ENCODE peak calls at places on chromosomes 7 and 10, in four cellular contexts. V, B, U and H are unnamed samples.
A peak's percentile ranks its signal among the peaks of the same experiment; 100 is the strongest.

GRCh38 chr10:98367626-98368451 is 47.1 kb downstream of the PYROXD2 start:
- DNase-seq in V (no peak), B (no peak), U (no peak), H (no peak)

GRCh38 chr7:12771378-12771877 is 84.0 kb downstream of the ARL4A start:
- DNase-seq in V (no peak), B (no peak), U (no peak), H (peak; percentile 60)

GRCh38 chr10:85168287-85168686 is 839.9 kb downstream of the CCSER2 start:
- DNase-seq in V (no peak), B (no peak), U (no peak), H (no peak)

GRCh38 chr10:106929291-106929925 is 235.1 kb downstream of the SORCS1 start:
- DNase-seq in V (no peak), B (no peak), U (no peak), H (no peak)

GRCh38 chr7:137443616-137444015 is 100.1 kb upstream of the PTN start:
- DNase-seq in V (no peak), B (no peak), U (no peak), H (no peak)

GRCh38 chr10:33248638-33249037 is 85.8 kb downstream of the NRP1 start:
- DNase-seq in V (no peak), B (no peak), U (no peak), H (no peak)

GRCh38 chr7:76191783-76192240 is 9.9 kb upstream of the SRRM3 start:
- DNase-seq in V (peak; percentile 43), B (peak; percentile 46), U (peak; percentile 72), H (peak; percentile 72)

GRCh38 chr7:17434191-17434590 is 135.7 kb downstream of the AHR start:
- DNase-seq in V (no peak), B (no peak), U (no peak), H (no peak)

GRCh38 chr7:151366872-151367207 is 25.2 kb downstream of the NUB1 start:
- DNase-seq in V (no peak), B (no peak), U (no peak), H (no peak)

GRCh38 chr10:61992683-61993629 is 91.5 kb downstream of the ARID5B start:
- DNase-seq in V (no peak), B (no peak), U (peak; percentile 23), H (no peak)

GRCh38 chr7:133530682-133531081 is 277.8 kb downstream of the EXOC4 start:
- DNase-seq in V (no peak), B (no peak), U (no peak), H (no peak)

GRCh38 chr7:151856516-151856915 is 20.4 kb downstream of the PRKAG2 start:
- DNase-seq in V (no peak), B (no peak), U (no peak), H (no peak)

GRCh38 chr10:24920907-24921881 is 31.2 kb downstream of the PRTFDC1 start:
- DNase-seq in V (no peak), B (no peak), U (peak; percentile 4), H (peak; percentile 96)

GRCh38 chr10:69179089-69179742 is 818 bp upstream of the SUPV3L1 start:
- DNase-seq in V (no peak), B (no peak), U (peak; percentile 57), H (peak; percentile 71)

GRCh38 chr7:48052748-48053147 is 17.4 kb downstream of the C7orf57 start:
- DNase-seq in V (peak; percentile 60), B (no peak), U (no peak), H (no peak)

GRCh38 chr7:157495177-157495553 is 158.4 kb downstream of the DNAJB6 start:
- DNase-seq in V (no peak), B (no peak), U (no peak), H (no peak)

GRCh38 chr7:157493776-157494175 is 157.0 kb downstream of the DNAJB6 start:
- DNase-seq in V (no peak), B (no peak), U (no peak), H (no peak)

GRCh38 chr7:157494506-157495176 is 157.8 kb downstream of the DNAJB6 start:
- DNase-seq in V (no peak), B (no peak), U (no peak), H (no peak)

GRCh38 chr7:157490465-157490912 is 153.7 kb downstream of the DNAJB6 start:
- DNase-seq in V (peak; percentile 62), B (peak; percentile 66), U (no peak), H (peak; percentile 71)

GRCh38 chr7:157493017-157493416 is 156.2 kb downstream of the DNAJB6 start:
- DNase-seq in V (no peak), B (no peak), U (no peak), H (no peak)
- TF ChIP-seq ELF1 in V (no peak), B (no peak), U (no peak), H (no peak)

DNA sequence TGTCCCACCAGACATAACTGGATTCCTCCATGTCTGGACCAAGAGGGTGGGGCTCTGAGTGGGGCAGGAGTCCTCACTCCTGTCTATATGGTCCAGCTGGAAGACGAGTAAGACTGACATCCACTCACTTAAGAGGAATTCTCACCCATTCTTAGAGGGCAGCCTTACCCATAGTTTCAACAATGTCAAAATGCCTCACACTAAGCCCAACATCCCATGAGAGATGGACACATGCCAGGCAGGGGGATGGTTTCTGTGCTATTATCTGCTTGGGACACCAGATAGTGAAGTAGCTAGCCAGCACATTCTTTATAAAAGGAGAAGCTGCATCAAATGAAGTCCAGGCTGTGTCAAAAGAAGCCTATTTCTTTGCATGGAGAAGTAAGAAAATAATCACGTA is 4.7 kb upstream of the LANCL2 start:
- DNase-seq in V (no peak), B (no peak), U (no peak), H (no peak)
- TF ChIP-seq ELF1 in V (no peak), B (no peak), U (no peak), H (no peak)

GRCh38 chr7:139490130-139490529 is 6.7 kb upstream of the KLRG2 start:
- DNase-seq in V (no peak), B (no peak), U (no peak), H (no peak)
- TF ChIP-seq ELF1 in V (no peak), B (no peak), U (no peak), H (no peak)

GRCh38 chr7:23696916-23697441 is 13.0 kb upstream of the STK31 start:
- DNase-seq in V (peak; percentile 76), B (peak; percentile 58), U (peak; percentile 61), H (peak; percentile 89)
- TF ChIP-seq ELF1 in V (no peak), B (no peak), U (no peak), H (no peak)

GRCh38 chr7:100101016-100101862 is at the start of the genes AP4M1 and MCM7:
- DNase-seq in V (peak; percentile 96), B (peak; percentile 97), U (peak; percentile 97), H (peak; percentile 98)
- TF ChIP-seq ELF1 in V (no peak), B (no peak), U (peak; percentile 62), H (no peak)

DNA sequence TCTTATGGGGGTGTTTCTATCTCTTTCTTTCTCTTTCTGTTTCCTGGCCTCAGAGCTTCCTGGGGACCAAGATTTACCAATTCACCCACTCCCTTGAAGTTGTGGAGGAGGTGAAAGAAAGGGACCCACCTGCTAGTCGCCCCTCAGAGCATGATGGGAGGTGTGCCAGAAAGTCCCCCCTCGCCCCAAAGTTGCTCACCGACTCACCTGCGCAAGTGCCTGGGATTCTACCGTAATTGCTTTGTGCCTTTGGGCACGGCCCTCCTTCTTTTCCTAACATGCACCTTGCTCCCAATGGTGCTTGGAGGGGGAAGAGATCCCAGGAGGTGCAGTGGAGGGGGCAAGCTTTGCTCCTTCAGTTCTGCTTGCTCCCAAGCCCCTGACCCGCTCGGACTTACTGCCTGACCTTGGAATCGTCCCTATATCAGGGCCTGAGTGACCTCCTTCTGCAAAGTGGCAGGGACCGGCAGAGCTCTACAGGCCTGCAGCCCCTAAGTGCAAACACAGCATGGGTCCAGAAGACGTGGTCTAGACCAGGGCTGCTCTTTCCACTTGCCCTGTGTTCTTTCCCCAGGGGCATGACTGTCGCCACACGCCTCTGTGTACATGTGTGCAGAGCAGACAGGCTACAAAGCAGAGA is 12.2 kb downstream of the AQP1 start:
- DNase-seq in V (no peak), B (no peak), U (peak; percentile 17), H (no peak)
- TF ChIP-seq ELF1 in V (no peak), B (no peak), U (no peak), H (no peak)